ENCODE peak calls at places on chromosomes 1 and 21, in four cellular contexts. G, P, L and B are unnamed samples.

GRCh38 chr1:71861022-71861421 is 421.3 kb downstream of the NEGR1 start:
- DNase-seq in L (no peak), G (no peak), P (no peak), B (no peak)

GRCh38 chr1:175591083-175591743 is 152.2 kb downstream of the TNR start:
- DNase-seq in P (no peak), L (no peak), G (no peak), B (no peak)

GRCh38 chr1:55276671-55277376 is 61.7 kb upstream of the USP24 start:
- DNase-seq in L (no peak), G (no peak), P (no peak), B (no peak)

GRCh38 chr1:92736395-92736794 is 48.5 kb downstream of the EVI5 start:
- DNase-seq in L (no peak), P (no peak), G (no peak), B (no peak)

GRCh38 chr1:152543808-152544207 is 22.8 kb downstream of the LCE3E start:
- DNase-seq in P (no peak), G (no peak), L (no peak), B (no peak)

GRCh38 chr21:31334648-31335121 is 9.4 kb downstream of the TIAM1 start:
- DNase-seq in P (no peak), G (no peak), L (no peak), B (no peak)

GRCh38 chr1:26404641-26405040 is 6.0 kb upstream of the LIN28A start:
- DNase-seq in G (no peak), P (no peak), L (no peak), B (no peak)

GRCh38 chr1:210746024-210746423 is 387.9 kb downstream of the KCNH1 start:
- DNase-seq in L (no peak), P (no peak), G (no peak), B (no peak)

GRCh38 chr1:19405761-19406481 is 79.4 kb downstream of the CAPZB start:
- DNase-seq in P (no peak), L (peak; percentile 55), G (no peak), B (no peak)

GRCh38 chr1:229863651-229864545 is 203.1 kb upstream of the GALNT2 start:
- DNase-seq in P (no peak), L (no peak), G (no peak), B (no peak)

GRCh38 chr1:63463248-63463647 is 59.8 kb downstream of the ITGB3BP start:
- DNase-seq in G (no peak), P (no peak), L (no peak), B (no peak)

GRCh38 chr1:230087034-230087721 is 20.1 kb downstream of the GALNT2 start:
- DNase-seq in P (no peak), G (no peak), L (no peak), B (no peak)

GRCh38 chr1:112685913-112686312 is 11.5 kb downstream of the MOV10 start:
- DNase-seq in L (no peak), P (no peak), G (no peak), B (no peak)

GRCh38 chr1:240350910-240351331 is 259.2 kb downstream of the FMN2 start:
- DNase-seq in L (no peak), G (no peak), P (no peak), B (no peak)

GRCh38 chr1:160400646-160401486 is 502 bp downstream of the VANGL2 start:
- DNase-seq in P (no peak), L (no peak), G (peak; percentile 65), B (no peak)

GRCh38 chr1:99943238-99943794 is 26.5 kb upstream of the SLC35A3 start:
- DNase-seq in P (no peak), L (peak; percentile 77), G (no peak), B (no peak)

GRCh38 chr1:72037745-72038343 is 244.5 kb downstream of the NEGR1 start:
- DNase-seq in P (peak; percentile 42), L (peak; percentile 7), G (peak; percentile 34), B (peak; percentile 57)

GRCh38 chr21:43810505-43811261 is 21.3 kb downstream of the RRP1 start:
- DNase-seq in L (peak; percentile 21), G (peak; percentile 98), P (peak; percentile 98), B (peak; percentile 92)

GRCh38 chr1:44218503-44219300 is 5.4 kb downstream of the DMAP1 start:
- DNase-seq in P (no peak), G (no peak), L (no peak), B (no peak)

GRCh38 chr21:33332143-33332542 is 7.4 kb downstream of the IFNAR1 start:
- DNase-seq in G (no peak), P (no peak), L (no peak), B (no peak)

GRCh38 chr1:204084247-204084772 is 11.4 kb downstream of the SOX13 start:
- DNase-seq in G (peak; percentile 86), L (no peak), P (no peak), B (peak; percentile 73)

GRCh38 chr1:100941098-100941527 is 45.2 kb downstream of the SLC30A7 start:
- DNase-seq in P (no peak), L (no peak), G (no peak), B (no peak)

GRCh38 chr1:114269539-114269938 is 115.9 kb upstream of the SYT6 start:
- DNase-seq in G (no peak), P (no peak), L (no peak), B (no peak)

GRCh38 chr1:114206392-114206791 is 52.7 kb upstream of the SYT6 start:
- DNase-seq in L (no peak), P (no peak), G (no peak), B (no peak)

GRCh38 chr21:31191553-31191952 is 152.5 kb downstream of the TIAM1 start:
- DNase-seq in L (no peak), G (no peak), P (no peak), B (no peak)

GRCh38 chr1:25580933-25581332 is 35.7 kb upstream of the MAN1C1 start:
- DNase-seq in P (no peak), G (peak; percentile 51), L (no peak), B (no peak)

GRCh38 chr1:108639899-108640560 is 20.9 kb downstream of the HENMT1 start:
- DNase-seq in L (no peak), P (no peak), G (no peak), B (no peak)

GRCh38 chr21:28229811-28230210 is 762.9 kb downstream of the LTN1 start:
- DNase-seq in P (no peak), G (no peak), L (no peak), B (no peak)

GRCh38 chr1:8569242-8569641 is 248.2 kb downstream of the RERE start:
- DNase-seq in P (no peak), L (no peak), G (no peak), B (no peak)

GRCh38 chr1:8570435-8570834 is 247.0 kb downstream of the RERE start:
- DNase-seq in G (no peak), P (no peak), L (no peak), B (no peak)

GRCh38 chr1:8568837-8569236 is 248.6 kb downstream of the RERE start:
- DNase-seq in G (no peak), P (no peak), L (no peak), B (no peak)

GRCh38 chr1:8572106-8572505 is 245.3 kb downstream of the RERE start:
- DNase-seq in P (no peak), G (no peak), L (no peak), B (no peak)

GRCh38 chr1:8571200-8571984 is 246.0 kb downstream of the RERE start:
- DNase-seq in L (no peak), P (peak; percentile 10), G (no peak), B (peak; percentile 32)
- TF ChIP-seq CTCF in L (peak; percentile 21), P (peak; percentile 29), G (no peak), B (no peak)

GRCh38 chr1:197218857-197219256 is 49.2 kb upstream of the CRB1 start:
- DNase-seq in P (no peak), L (no peak), G (no peak), B (no peak)

GRCh38 chr1:197222780-197223179 is 45.3 kb upstream of the CRB1 start:
- DNase-seq in G (no peak), P (no peak), L (no peak), B (no peak)

GRCh38 chr1:197222025-197222685 is 45.9 kb upstream of the CRB1 start:
- DNase-seq in L (no peak), P (no peak), G (no peak), B (peak; percentile 78)

GRCh38 chr1:197224160-197224559 is 43.9 kb upstream of the CRB1 start:
- DNase-seq in G (no peak), P (no peak), L (no peak), B (no peak)
- TF ChIP-seq CTCF in G (no peak), P (no peak), L (no peak), B (peak; percentile 49)

GRCh38 chr1:118185083-118185899 is at the start of gene SPAG17:
- DNase-seq in P (peak; percentile 89), G (peak; percentile 97), L (peak; percentile 62), B (peak; percentile 76)
- TF ChIP-seq CTCF in P (no peak), G (no peak), L (peak; percentile 53), B (no peak)

GRCh38 chr1:16617778-16618580 is 4.6 kb upstream of the NBPF1 start:
- DNase-seq in P (no peak), G (peak; percentile 9), L (no peak), B (no peak)

GRCh38 chr1:16625497-16626408 is 12.4 kb upstream of the NBPF1 start:
- DNase-seq in P (no peak), L (no peak), G (no peak), B (no peak)

GRCh38 chr1:16618719-16619118 is 5.4 kb upstream of the NBPF1 start:
- DNase-seq in P (no peak), G (peak; percentile 78), L (no peak), B (no peak)

GRCh38 chr1:16617101-16617727 is 3.9 kb upstream of the NBPF1 start:
- DNase-seq in L (no peak), P (peak; percentile 16), G (peak; percentile 29), B (no peak)

DNA sequence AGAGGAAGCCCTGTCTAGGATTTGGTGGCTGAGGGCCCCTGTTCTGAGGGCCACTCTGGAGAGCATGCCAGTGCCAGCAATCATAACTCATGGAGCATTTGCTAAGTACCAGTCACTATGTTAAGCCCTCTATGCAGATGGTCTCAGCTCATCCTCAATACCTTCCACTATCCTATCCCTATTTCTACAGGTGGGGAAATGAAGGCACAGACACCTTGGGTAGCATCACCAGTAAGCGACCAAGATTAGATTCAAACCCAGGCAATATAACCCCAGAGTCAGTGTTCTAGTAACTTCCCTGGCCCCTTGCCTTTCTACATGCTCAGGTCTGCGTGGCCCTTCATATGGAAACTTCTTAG is 7.9 kb upstream of the NBPF1 start:
- DNase-seq in P (no peak), L (no peak), G (no peak), B (no peak)
- TF ChIP-seq CTCF in P (peak; percentile 77), L (no peak), G (peak; percentile 61), B (peak; percentile 3)

GRCh38 chr1:65063025-65063424 is 85.0 kb upstream of the AK4 start:
- DNase-seq in P (no peak), L (no peak), G (no peak), B (peak; percentile 7)
- TF ChIP-seq CTCF in P (no peak), L (no peak), G (no peak), B (peak; percentile 55)

GRCh38 chr1:11875094-11875493 is 16.3 kb upstream of the NPPB start:
- DNase-seq in G (peak; percentile 45), L (no peak), P (no peak), B (no peak)
- TF ChIP-seq CTCF in G (no peak), L (no peak), P (no peak), B (no peak)

DNA sequence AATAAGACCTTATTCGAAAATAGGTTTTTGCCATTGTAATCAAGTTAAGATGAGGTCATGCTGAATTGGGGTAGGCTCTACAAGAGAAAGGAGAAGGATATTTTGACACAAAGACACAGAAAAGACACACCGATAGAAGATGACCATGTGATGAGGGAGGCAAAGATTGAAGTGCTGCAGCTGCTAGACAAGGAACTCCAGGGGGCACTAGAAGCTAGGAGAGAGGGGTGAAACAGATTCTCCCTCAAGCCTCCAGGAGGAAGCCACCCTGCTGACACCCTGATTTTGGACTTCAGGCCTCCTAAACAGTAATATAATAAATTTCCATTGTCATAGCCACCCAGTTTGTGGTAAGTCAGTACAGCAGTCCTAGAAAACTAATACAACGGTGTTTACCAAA is 506.8 kb upstream of the CAMK1G start:
- DNase-seq in P (no peak), G (no peak), L (no peak), B (no peak)
- TF ChIP-seq CTCF in P (no peak), G (no peak), L (peak; percentile 51), B (no peak)